ENCODE peak calls at places on chromosomes 16 and 17, in five cellular contexts. E is CD8-positive, alpha-beta memory T cell; J is SK-N-SH; B is IMR-90; M is colonic mucosa. R is an unnamed sample. For H3K4me1, the result is how much of the 10 kb centered on the place peaks cover.

GRCh38 chr16:56462064-56462796 is 10.9 kb downstream of the OGFOD1 start:
- DNase-seq in E (no peak), J (peak), B (no peak), M (no peak), R (no peak)

GRCh38 chr17:6526362-6527152 is 29.8 kb downstream of the PITPNM3 start:
- DNase-seq in E (no peak), J (no peak), B (peak), M (no peak), R (peak)

GRCh38 chr17:66466933-66467367 is 164.5 kb downstream of the PRKCA start:
- DNase-seq in E (no peak), J (no peak), B (peak), M (no peak), R (no peak)

GRCh38 chr16:23948949-23949392 is 113.2 kb downstream of the PRKCB start:
- DNase-seq in E (peak), J (no peak), B (no peak), M (no peak), R (no peak)

GRCh38 chr16:1048442-1049112 is 24.0 kb upstream of the SSTR5 start:
- DNase-seq in E (no peak), J (peak), B (peak), M (peak), R (peak)

GRCh38 chr16:77596243-77596642 is 126.1 kb upstream of the NUDT7 start:
- DNase-seq in E (no peak), J (no peak), B (peak), M (no peak), R (no peak)

GRCh38 chr16:82639666-82640336 is 13.0 kb downstream of the CDH13 start:
- DNase-seq in E (no peak), J (peak), B (peak), M (peak), R (peak)

GRCh38 chr17:68248199-68248825 is 469 bp downstream of the AMZ2 start:
- DNase-seq in E (no peak), J (no peak), B (peak), M (peak), R (no peak)

GRCh38 chr16:86104537-86105048 is 205.6 kb downstream of the IRF8 start:
- DNase-seq in E (no peak), J (no peak), B (no peak), M (no peak), R (no peak)

GRCh38 chr16:12229759-12230594 is 253.4 kb downstream of the SNX29 start:
- DNase-seq in E (no peak), J (no peak), B (peak), M (no peak), R (no peak)

GRCh38 chr17:7442142-7442541 is 2.7 kb upstream of the CHRNB1 start:
- DNase-seq in E (no peak), J (no peak), B (no peak), M (no peak), R (no peak)

GRCh38 chr17:9646556-9646905 is 1.2 kb downstream of the USP43 start:
- DNase-seq in E (no peak), J (no peak), B (no peak), M (no peak), R (peak)

GRCh38 chr17:50934161-50934560 is 68.0 kb upstream of the TOB1 start:
- DNase-seq in E (no peak), J (no peak), B (no peak), M (no peak), R (no peak)

GRCh38 chr16:88279998-88280397 is 102.8 kb upstream of the ZNF469 start:
- DNase-seq in E (no peak), J (no peak), B (no peak), M (no peak), R (no peak)

GRCh38 chr17:83195330-83196087 is 116.1 kb downstream of the METRNL start:
- DNase-seq in E (no peak), J (no peak), B (no peak), M (no peak), R (no peak)

GRCh38 chr16:56781565-56781964 is 51.6 kb downstream of the NUP93 start:
- DNase-seq in E (no peak), J (no peak), B (no peak), M (no peak), R (no peak)

GRCh38 chr17:74799097-74799496 is 23.0 kb upstream of the NAT9 start:
- DNase-seq in E (no peak), J (no peak), B (no peak), M (no peak), R (no peak)

GRCh38 chr17:29143894-29144293 is 36.3 kb downstream of the MYO18A start:
- DNase-seq in E (no peak), J (peak), B (peak), M (no peak), R (peak)

GRCh38 chr17:40960144-40960543 is 6.6 kb downstream of the KRT39 start:
- DNase-seq in E (no peak), J (no peak), B (peak), M (no peak), R (no peak)

GRCh38 chr16:88058136-88058535 is 106.9 kb downstream of the BANP start:
- DNase-seq in E (no peak), J (no peak), B (no peak), M (no peak), R (peak)

GRCh38 chr17:48646183-48647102 is 20.3 kb upstream of the HOXB9 start:
- DNase-seq in E (peak), J (peak), B (no peak), M (peak), R (peak)

GRCh38 chr17:28119049-28119448 is 76.6 kb downstream of the NLK start:
- DNase-seq in E (no peak), J (no peak), B (no peak), M (no peak), R (no peak)

GRCh38 chr17:74962622-74963394 is 9.8 kb downstream of the HID1 start:
- DNase-seq in E (no peak), J (no peak), B (no peak), M (no peak), R (no peak)

GRCh38 chr17:67942810-67943209 is 53.5 kb downstream of the C17orf58 start:
- DNase-seq in E (no peak), J (peak), B (peak), M (no peak), R (no peak)

GRCh38 chr16:48117217-48118105 is 38.3 kb downstream of the ABCC12 start:
- DNase-seq in E (peak), J (peak), B (no peak), M (peak), R (peak)

GRCh38 chr16:82070656-82071369 is 35.8 kb downstream of the HSD17B2 start:
- DNase-seq in E (no peak), J (no peak), B (peak), M (no peak), R (no peak)

GRCh38 chr16:81207076-81207475 is 31.4 kb upstream of the BCO1 start:
- DNase-seq in E (no peak), J (no peak), B (no peak), M (no peak), R (no peak)

GRCh38 chr17:18117533-18117932 is 9.0 kb downstream of the MYO15A start:
- DNase-seq in E (no peak), J (no peak), B (no peak), M (no peak), R (no peak)

GRCh38 chr16:82892327-82892726 is 265.6 kb downstream of the CDH13 start:
- DNase-seq in E (no peak), J (no peak), B (no peak), M (no peak), R (no peak)

GRCh38 chr17:74011963-74012362 is 191.5 kb upstream of the RPL38 start:
- DNase-seq in E (no peak), J (peak), B (no peak), M (no peak), R (no peak)

GRCh38 chr16:81376880-81377279 is 62.1 kb downstream of the GAN start:
- DNase-seq in E (no peak), J (no peak), B (no peak), M (no peak), R (no peak)

GRCh38 chr16:9949396-9949795 is 232.8 kb downstream of the GRIN2A start:
- DNase-seq in E (no peak), J (no peak), B (no peak), M (no peak), R (no peak)

GRCh38 chr16:59060212-59060611 is 326.1 kb upstream of the GOT2 start:
- DNase-seq in E (no peak), J (no peak), B (peak), M (no peak), R (no peak)

GRCh38 chr17:11485336-11485735 is 112.9 kb upstream of the DNAH9 start:
- DNase-seq in E (no peak), J (no peak), B (no peak), M (no peak), R (no peak)

DNA sequence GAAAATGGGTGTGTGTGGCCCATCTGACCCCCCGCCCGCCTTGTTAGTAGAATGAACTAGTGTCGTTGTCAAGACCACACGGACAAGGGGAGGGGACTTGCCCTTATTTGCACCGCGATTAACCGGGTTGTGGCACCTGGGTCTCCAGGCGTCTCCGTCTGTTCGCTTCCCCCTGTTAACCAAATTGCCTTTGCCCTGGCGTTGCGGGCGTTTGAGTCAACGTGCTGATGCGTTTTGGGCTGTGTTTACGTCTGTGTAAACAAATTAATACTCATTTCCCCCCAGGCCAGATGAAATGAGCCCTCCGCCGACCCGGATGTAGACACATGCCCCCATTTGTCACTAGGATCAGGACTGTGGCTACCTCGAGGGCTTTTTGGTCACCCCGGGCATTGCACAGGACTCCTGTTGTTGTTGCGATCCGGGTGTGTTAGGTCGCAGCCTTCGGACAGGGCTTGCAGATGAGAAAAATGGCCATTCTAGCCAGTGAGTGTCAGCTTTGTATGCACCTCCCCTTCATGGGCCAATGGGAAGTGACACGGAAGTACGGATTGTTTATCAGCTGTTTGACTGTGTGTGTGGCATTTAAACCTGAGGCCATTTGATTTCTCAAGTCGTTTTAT is 906 bp downstream of the RBL2 start:
- DNase-seq in E (peak), J (peak), B (peak), M (peak), R (peak)
- H3K4me1 ChIP-seq in E (under half), J (under half), B (under half), M (under half), R (under half)

DNA sequence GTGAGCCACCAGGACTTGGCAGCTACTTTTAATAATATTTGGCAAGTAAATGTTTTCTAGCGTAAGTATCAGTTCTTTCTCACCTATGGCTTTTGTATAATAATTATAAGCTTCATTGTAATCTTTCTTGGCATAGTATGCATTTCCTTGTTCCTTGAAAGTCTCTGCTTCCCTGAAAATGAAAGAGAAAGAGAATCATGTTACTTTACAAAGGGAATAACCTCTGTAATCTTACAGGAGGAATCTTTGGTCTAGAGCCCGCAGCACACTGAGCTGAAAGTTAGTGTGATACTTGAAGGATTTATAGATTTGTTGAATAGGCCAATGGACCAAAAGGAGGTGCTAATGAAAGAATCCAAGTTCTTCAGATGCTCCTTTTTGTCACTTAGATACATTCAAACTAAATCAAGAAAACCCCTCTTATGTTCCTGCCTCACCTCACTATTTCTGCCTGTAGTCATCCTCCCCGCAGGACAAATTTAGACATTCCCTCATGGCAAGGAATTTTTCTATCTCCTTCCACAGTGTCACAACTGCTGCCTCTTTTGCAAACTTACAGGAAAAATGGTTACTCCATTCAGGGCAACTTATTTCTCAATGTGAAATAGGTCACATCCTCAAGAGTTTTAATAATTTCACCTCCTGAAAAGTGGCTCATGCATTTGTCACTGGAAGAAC is 16.7 kb downstream of the DNAJC7 start:
- DNase-seq in E (no peak), J (no peak), B (no peak), M (no peak), R (no peak)
- H3K27ac ChIP-seq in E (no peak), J (no peak), B (no peak), M (peak), R (no peak)

GRCh38 chr16:3965306-3965705 is 84.8 kb upstream of the CREBBP start:
- DNase-seq in E (no peak), J (no peak), B (no peak), M (no peak), R (no peak)

GRCh38 chr16:3965781-3966582 is 85.5 kb upstream of the CREBBP start:
- DNase-seq in E (no peak), J (no peak), B (no peak), M (no peak), R (no peak)

GRCh38 chr16:3963203-3963602 is 82.7 kb upstream of the CREBBP start:
- DNase-seq in E (peak), J (no peak), B (no peak), M (no peak), R (no peak)

GRCh38 chr16:3964686-3965290 is 84.3 kb upstream of the CREBBP start:
- DNase-seq in E (no peak), J (no peak), B (no peak), M (no peak), R (no peak)

GRCh38 chr16:3963886-3964685 is 83.6 kb upstream of the CREBBP start:
- DNase-seq in E (no peak), J (no peak), B (no peak), M (no peak), R (no peak)
- H3K4me1 ChIP-seq in E (under half), J (under half), B (under half), M (under half), R (under half)

DNA sequence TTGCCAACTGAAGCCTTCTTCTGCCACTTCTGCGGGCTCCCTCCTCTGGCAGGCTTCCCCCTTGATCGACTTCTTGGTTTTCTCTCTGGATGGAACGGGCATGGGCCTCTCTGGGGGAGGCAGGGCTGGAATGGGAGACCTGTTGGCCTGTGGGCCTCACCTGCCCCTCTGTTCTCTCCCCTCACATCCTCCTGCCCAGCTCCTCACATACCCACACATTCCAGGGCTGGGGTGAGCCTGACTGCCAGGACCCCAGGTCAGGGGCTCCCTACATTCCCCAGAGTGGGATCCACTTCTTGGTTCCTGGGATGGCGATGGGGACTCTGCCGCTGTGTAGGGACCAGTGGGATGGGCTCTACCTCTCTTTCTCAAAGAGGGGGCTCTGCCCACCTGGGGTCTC is 6.5 kb upstream of the LASP1NB start:
- DNase-seq in E (no peak), J (no peak), B (no peak), M (no peak), R (no peak)
- H3K27ac ChIP-seq in E (no peak), J (no peak), B (no peak), M (no peak), R (no peak)

GRCh38 chr17:80138856-80139426 is 8.0 kb downstream of the EIF4A3 start:
- DNase-seq in E (no peak), J (no peak), B (no peak), M (peak), R (no peak)

GRCh38 chr17:80146121-80147034 is 550 bp downstream of the EIF4A3 start:
- DNase-seq in E (peak), J (peak), B (peak), M (peak), R (peak)

GRCh38 chr17:80141463-80142165 is 5.3 kb downstream of the EIF4A3 start:
- DNase-seq in E (no peak), J (no peak), B (no peak), M (no peak), R (peak)

GRCh38 chr17:80145076-80146075 is 1.6 kb downstream of the EIF4A3 start:
- DNase-seq in E (no peak), J (no peak), B (peak), M (no peak), R (no peak)

DNA sequence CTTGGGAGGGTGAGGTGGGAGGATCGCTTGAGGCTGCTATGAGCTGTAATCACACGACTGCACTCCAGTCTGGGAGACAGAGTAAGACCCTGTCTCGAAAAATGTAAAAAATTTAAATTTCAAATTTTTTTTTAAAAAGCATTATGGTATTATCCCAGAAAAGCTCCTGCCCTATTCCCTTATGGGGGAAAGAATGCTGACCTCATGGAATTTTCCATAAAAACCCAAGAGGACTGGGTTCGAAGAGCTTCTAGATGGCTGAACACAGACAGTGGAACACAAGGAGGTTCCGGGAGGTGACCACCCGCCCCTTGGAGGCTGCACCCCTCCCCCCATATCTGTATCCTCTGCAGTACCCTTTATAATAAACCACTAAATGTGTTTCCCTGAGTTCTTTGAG is 4.0 kb downstream of the EIF4A3 start:
- DNase-seq in E (no peak), J (no peak), B (no peak), M (no peak), R (no peak)
- H3K4me1 ChIP-seq in E (under half), J (under half), B (under half), M (under half), R (under half)

GRCh38 chr17:78672880-78673371 is 95.7 kb upstream of the DNAH17 start:
- DNase-seq in E (no peak), J (no peak), B (no peak), M (no peak), R (no peak)

GRCh38 chr17:78673395-78673794 is 96.2 kb upstream of the DNAH17 start:
- DNase-seq in E (no peak), J (no peak), B (no peak), M (no peak), R (no peak)

GRCh38 chr17:78669975-78670518 is 92.9 kb upstream of the DNAH17 start:
- DNase-seq in E (no peak), J (no peak), B (no peak), M (no peak), R (no peak)

GRCh38 chr17:78670850-78671291 is 93.7 kb upstream of the DNAH17 start:
- DNase-seq in E (no peak), J (no peak), B (no peak), M (no peak), R (no peak)

DNA sequence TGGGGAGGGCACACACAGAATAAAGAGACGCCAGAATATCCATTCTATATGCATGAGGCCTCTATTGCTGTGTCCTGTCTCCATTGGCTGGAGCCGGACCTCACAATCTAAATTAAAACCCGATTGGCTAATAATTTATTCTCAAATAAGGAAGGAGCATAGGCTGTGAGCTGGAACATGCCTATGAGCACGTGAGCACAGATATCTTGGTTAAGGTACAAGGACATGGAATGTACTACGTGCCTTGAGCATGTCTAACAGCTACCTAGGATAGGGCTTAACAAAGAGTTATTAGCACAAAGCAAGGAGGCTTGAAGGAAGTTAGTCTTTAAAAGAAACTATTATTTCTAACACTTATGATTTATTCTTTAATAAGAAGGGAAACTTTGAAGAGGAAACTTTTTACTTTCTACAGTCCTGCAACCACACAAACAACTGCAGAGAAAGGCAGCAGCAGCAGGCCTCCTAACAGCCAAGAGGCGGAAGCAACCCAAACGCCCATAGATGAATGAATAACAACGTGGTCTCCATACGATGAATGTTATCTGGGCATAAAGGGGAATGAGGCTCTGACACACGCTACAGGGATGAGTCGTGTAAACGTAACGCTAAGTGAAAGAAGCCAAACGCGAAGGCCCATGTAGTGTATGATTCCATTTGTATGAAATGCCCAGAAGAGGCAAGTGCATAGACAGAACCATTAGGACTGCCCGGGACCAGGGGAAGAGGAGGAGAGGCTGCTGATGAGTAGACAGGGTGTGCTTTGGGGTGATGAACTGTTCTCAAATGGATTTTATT is 94.6 kb upstream of the DNAH17 start:
- DNase-seq in E (no peak), J (no peak), B (peak), M (no peak), R (no peak)
- H3K27ac ChIP-seq in E (no peak), J (no peak), B (no peak), M (no peak), R (no peak)

GRCh38 chr16:73052441-73053030 is 4.6 kb upstream of the ZFHX3 start:
- DNase-seq in E (no peak), J (no peak), B (no peak), M (no peak), R (peak)

GRCh38 chr16:73054131-73054496 is 6.2 kb upstream of the ZFHX3 start:
- DNase-seq in E (no peak), J (peak), B (no peak), M (no peak), R (no peak)

GRCh38 chr16:73053379-73054130 is 5.6 kb upstream of the ZFHX3 start:
- DNase-seq in E (no peak), J (peak), B (peak), M (no peak), R (no peak)

GRCh38 chr16:73051903-73052302 is 4.0 kb upstream of the ZFHX3 start:
- DNase-seq in E (no peak), J (no peak), B (peak), M (no peak), R (no peak)

GRCh38 chr16:73053038-73053378 is 5.1 kb upstream of the ZFHX3 start:
- DNase-seq in E (no peak), J (no peak), B (no peak), M (no peak), R (no peak)
- H3K4me1 ChIP-seq in E (under half), J (half or more), B (under half), M (under half), R (half or more)

GRCh38 chr16:51180719-51181494 is 29.8 kb upstream of the SALL1 start:
- DNase-seq in E (no peak), J (no peak), B (no peak), M (no peak), R (no peak)
- H3K27ac ChIP-seq in E (no peak), J (no peak), B (no peak), M (no peak), R (no peak)

R was measured in neural progenitor cell.